ENCODE peak calls at places on chromosomes 4 and X, in six cellular contexts. One of them, this sample, is unnamed.

GRCh38 chrX:3697701-3698279 is 15.7 kb downstream of the PRKX start:
- DNase-seq in upper lobe of right lung: no peak
- DNase-seq in adrenal gland: no peak
- DNase-seq in astrocyte: peak
- DNase-seq in CD8-positive, alpha-beta memory T cell: no peak
- DNase-seq in aorta: peak
- DNase-seq in this sample: peak

GRCh38 chrX:48569958-48570357 is 4.3 kb upstream of the RBM3 start:
- DNase-seq in adrenal gland: peak
- DNase-seq in upper lobe of right lung: no peak
- DNase-seq in astrocyte: peak
- DNase-seq in aorta: no peak
- DNase-seq in CD8-positive, alpha-beta memory T cell: no peak
- DNase-seq in this sample: no peak

GRCh38 chr4:48727666-48728459 is 52.2 kb downstream of the FRYL start:
- DNase-seq in adrenal gland: no peak
- DNase-seq in upper lobe of right lung: no peak
- DNase-seq in aorta: no peak
- DNase-seq in CD8-positive, alpha-beta memory T cell: no peak
- DNase-seq in astrocyte: no peak
- DNase-seq in this sample: no peak

GRCh38 chr4:74628808-74629616 is 165.3 kb downstream of the BTC start:
- DNase-seq in CD8-positive, alpha-beta memory T cell: no peak
- DNase-seq in astrocyte: peak
- DNase-seq in upper lobe of right lung: no peak
- DNase-seq in aorta: no peak
- DNase-seq in adrenal gland: no peak
- DNase-seq in this sample: no peak

GRCh38 chr4:16641971-16642370 is 256.5 kb downstream of the LDB2 start:
- DNase-seq in aorta: no peak
- DNase-seq in adrenal gland: no peak
- DNase-seq in upper lobe of right lung: no peak
- DNase-seq in CD8-positive, alpha-beta memory T cell: no peak
- DNase-seq in astrocyte: peak
- DNase-seq in this sample: no peak

GRCh38 chrX:70613295-70613694 is 168.7 kb downstream of the DLG3 start:
- DNase-seq in upper lobe of right lung: no peak
- DNase-seq in adrenal gland: no peak
- DNase-seq in CD8-positive, alpha-beta memory T cell: no peak
- DNase-seq in aorta: no peak
- DNase-seq in astrocyte: no peak
- DNase-seq in this sample: no peak

GRCh38 chr4:15888515-15888914 is 50.0 kb downstream of the FGFBP1 start:
- DNase-seq in aorta: no peak
- DNase-seq in adrenal gland: no peak
- DNase-seq in upper lobe of right lung: no peak
- DNase-seq in CD8-positive, alpha-beta memory T cell: no peak
- DNase-seq in astrocyte: peak
- DNase-seq in this sample: no peak

GRCh38 chr4:17565846-17566245 is 11.2 kb upstream of the LAP3 start:
- DNase-seq in CD8-positive, alpha-beta memory T cell: no peak
- DNase-seq in aorta: no peak
- DNase-seq in upper lobe of right lung: no peak
- DNase-seq in adrenal gland: no peak
- DNase-seq in astrocyte: no peak
- DNase-seq in this sample: no peak

GRCh38 chr4:27412617-27413016 is 552.0 kb downstream of the STIM2 start:
- DNase-seq in upper lobe of right lung: no peak
- DNase-seq in adrenal gland: no peak
- DNase-seq in aorta: no peak
- DNase-seq in astrocyte: no peak
- DNase-seq in CD8-positive, alpha-beta memory T cell: no peak
- DNase-seq in this sample: no peak

GRCh38 chrX:2576793-2577192 is 76.0 kb upstream of the DHRSX start:
- DNase-seq in adrenal gland: no peak
- DNase-seq in astrocyte: no peak
- DNase-seq in aorta: no peak
- DNase-seq in CD8-positive, alpha-beta memory T cell: no peak
- DNase-seq in upper lobe of right lung: no peak
- DNase-seq in this sample: no peak

GRCh38 chr4:15451866-15452765 is 17.6 kb upstream of the CC2D2A start:
- DNase-seq in adrenal gland: no peak
- DNase-seq in aorta: no peak
- DNase-seq in upper lobe of right lung: no peak
- DNase-seq in astrocyte: peak
- DNase-seq in CD8-positive, alpha-beta memory T cell: no peak
- DNase-seq in this sample: no peak

GRCh38 chr4:85128246-85129204 is 162.0 kb upstream of the WDFY3 start:
- DNase-seq in aorta: no peak
- DNase-seq in CD8-positive, alpha-beta memory T cell: no peak
- DNase-seq in upper lobe of right lung: no peak
- DNase-seq in adrenal gland: no peak
- DNase-seq in astrocyte: no peak
- DNase-seq in this sample: no peak
- H3K27ac ChIP-seq in aorta: no peak
- H3K27ac ChIP-seq in CD8-positive, alpha-beta memory T cell: no peak
- H3K27ac ChIP-seq in upper lobe of right lung: no peak
- H3K27ac ChIP-seq in adrenal gland: no peak
- H3K27ac ChIP-seq in astrocyte: no peak
- H3K27ac ChIP-seq in this sample: no peak

GRCh38 chr4:139118365-139118764 is 58.7 kb downstream of the ELF2 start:
- DNase-seq in CD8-positive, alpha-beta memory T cell: no peak
- DNase-seq in upper lobe of right lung: no peak
- DNase-seq in aorta: no peak
- DNase-seq in astrocyte: no peak
- DNase-seq in adrenal gland: no peak
- DNase-seq in this sample: no peak

GRCh38 chr4:139112650-139113049 is 64.4 kb downstream of the ELF2 start:
- DNase-seq in upper lobe of right lung: no peak
- DNase-seq in CD8-positive, alpha-beta memory T cell: no peak
- DNase-seq in aorta: no peak
- DNase-seq in astrocyte: no peak
- DNase-seq in adrenal gland: no peak
- DNase-seq in this sample: no peak

DNA sequence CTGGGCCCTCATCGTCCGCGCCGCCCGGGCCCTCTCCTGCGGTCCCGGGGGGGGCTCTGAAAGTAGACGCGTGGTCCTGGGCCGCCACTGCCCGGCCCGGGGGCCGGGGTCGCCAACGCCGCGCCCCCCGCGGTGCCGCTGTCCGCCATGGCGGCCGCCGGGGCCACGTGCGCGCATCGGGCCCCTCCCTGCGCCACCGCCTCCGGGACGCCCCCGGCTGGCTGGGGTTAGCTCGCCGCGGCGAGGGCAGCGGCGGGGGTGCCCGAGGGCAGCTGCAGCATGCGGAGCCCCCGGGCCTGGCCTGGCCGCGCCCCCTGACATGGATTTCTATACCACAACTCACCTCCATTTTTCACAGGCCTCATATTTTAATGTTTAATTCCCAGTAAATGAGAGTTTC is 61.8 kb downstream of the ELF2 start:
- DNase-seq in adrenal gland: no peak
- DNase-seq in CD8-positive, alpha-beta memory T cell: no peak
- DNase-seq in upper lobe of right lung: no peak
- DNase-seq in astrocyte: no peak
- DNase-seq in aorta: no peak
- DNase-seq in this sample: no peak
- H3K4me3 ChIP-seq in adrenal gland: no peak
- H3K4me3 ChIP-seq in CD8-positive, alpha-beta memory T cell: no peak
- H3K4me3 ChIP-seq in upper lobe of right lung: no peak
- H3K4me3 ChIP-seq in astrocyte: no peak
- H3K4me3 ChIP-seq in aorta: no peak
- H3K4me3 ChIP-seq in this sample: no peak

GRCh38 chr4:169010125-169011023 is at the start of gene CBR4:
- DNase-seq in upper lobe of right lung: peak
- DNase-seq in CD8-positive, alpha-beta memory T cell: peak
- DNase-seq in astrocyte: peak
- DNase-seq in aorta: peak
- DNase-seq in adrenal gland: peak
- DNase-seq in this sample: peak

GRCh38 chr4:169005453-169006099 is 4.5 kb downstream of the CBR4 start:
- DNase-seq in astrocyte: no peak
- DNase-seq in aorta: no peak
- DNase-seq in CD8-positive, alpha-beta memory T cell: no peak
- DNase-seq in upper lobe of right lung: no peak
- DNase-seq in adrenal gland: no peak
- DNase-seq in this sample: no peak

GRCh38 chr4:169012049-169012448 is 2.0 kb upstream of the CBR4 start:
- DNase-seq in upper lobe of right lung: no peak
- DNase-seq in aorta: no peak
- DNase-seq in CD8-positive, alpha-beta memory T cell: no peak
- DNase-seq in astrocyte: no peak
- DNase-seq in adrenal gland: no peak
- DNase-seq in this sample: no peak

GRCh38 chr4:169009281-169010124 is 552 bp downstream of the CBR4 start:
- DNase-seq in aorta: peak
- DNase-seq in astrocyte: peak
- DNase-seq in CD8-positive, alpha-beta memory T cell: peak
- DNase-seq in adrenal gland: peak
- DNase-seq in upper lobe of right lung: peak
- DNase-seq in this sample: peak

GRCh38 chr4:169008478-169008877 is 1.6 kb downstream of the CBR4 start:
- DNase-seq in adrenal gland: no peak
- DNase-seq in astrocyte: no peak
- DNase-seq in upper lobe of right lung: no peak
- DNase-seq in CD8-positive, alpha-beta memory T cell: no peak
- DNase-seq in aorta: no peak
- DNase-seq in this sample: no peak
- H3K27ac ChIP-seq in adrenal gland: no peak
- H3K27ac ChIP-seq in astrocyte: no peak
- H3K27ac ChIP-seq in upper lobe of right lung: no peak
- H3K27ac ChIP-seq in CD8-positive, alpha-beta memory T cell: peak
- H3K27ac ChIP-seq in aorta: no peak
- H3K27ac ChIP-seq in this sample: no peak

DNA sequence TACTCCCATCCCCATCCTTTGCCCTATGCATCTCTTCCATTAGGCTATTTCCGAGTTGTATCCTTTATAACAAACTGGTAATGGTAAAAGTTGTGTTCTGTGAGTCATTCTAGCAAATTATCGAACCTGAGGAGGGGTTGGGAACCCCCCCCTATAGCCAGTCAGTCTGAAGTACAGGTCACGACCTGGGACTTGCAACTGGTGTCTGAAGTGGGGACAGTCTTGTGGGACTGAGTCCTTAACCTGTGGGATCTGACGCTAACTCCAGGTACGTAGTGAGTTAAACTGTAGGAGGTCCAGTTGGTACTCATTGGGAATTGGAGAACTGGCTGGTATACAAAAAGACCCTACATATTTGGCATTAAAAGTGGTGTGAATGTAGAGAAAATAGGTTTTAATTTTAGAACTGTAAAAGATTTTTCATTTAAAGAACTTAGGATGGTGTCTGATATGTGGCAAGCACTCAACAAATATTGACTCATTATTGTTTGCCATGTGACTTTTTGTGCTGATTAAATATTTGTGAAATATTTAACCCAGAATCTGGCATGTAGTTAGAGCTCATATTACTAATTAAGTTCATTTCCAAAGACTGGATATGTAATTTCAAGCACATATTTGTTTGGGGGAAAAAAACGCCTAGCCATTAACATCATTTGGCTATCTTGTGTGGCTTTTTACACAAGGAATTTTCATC is 50.7 kb downstream of the CHST7 start:
- DNase-seq in adrenal gland: no peak
- DNase-seq in astrocyte: no peak
- DNase-seq in CD8-positive, alpha-beta memory T cell: no peak
- DNase-seq in upper lobe of right lung: no peak
- DNase-seq in aorta: no peak
- DNase-seq in this sample: no peak
- H3K4me3 ChIP-seq in adrenal gland: no peak
- H3K4me3 ChIP-seq in astrocyte: no peak
- H3K4me3 ChIP-seq in CD8-positive, alpha-beta memory T cell: no peak
- H3K4me3 ChIP-seq in upper lobe of right lung: no peak
- H3K4me3 ChIP-seq in aorta: no peak
- H3K4me3 ChIP-seq in this sample: no peak

GRCh38 chr4:159126716-159127115 is 23.8 kb downstream of the RAPGEF2 start:
- DNase-seq in aorta: no peak
- DNase-seq in adrenal gland: no peak
- DNase-seq in astrocyte: no peak
- DNase-seq in CD8-positive, alpha-beta memory T cell: no peak
- DNase-seq in upper lobe of right lung: no peak
- DNase-seq in this sample: no peak
- H3K27ac ChIP-seq in aorta: no peak
- H3K27ac ChIP-seq in adrenal gland: no peak
- H3K27ac ChIP-seq in astrocyte: no peak
- H3K27ac ChIP-seq in CD8-positive, alpha-beta memory T cell: no peak
- H3K27ac ChIP-seq in upper lobe of right lung: no peak
- H3K27ac ChIP-seq in this sample: no peak

This sample was measured in pancreas.